ENCODE peak calls at places on chromosome 5, in six cellular contexts. K, M, Y, V, H and S are unnamed samples.

GRCh38 chr5:51829691-51830090 is 446.4 kb downstream of the ISL1 start:
- DNase-seq in K (no peak), M (no peak), Y (no peak), V (no peak), H (no peak), S (no peak)

GRCh38 chr5:143557992-143558506 is 154.6 kb upstream of the NR3C1 start:
- DNase-seq in K (no peak), M (no peak), Y (no peak), V (no peak), H (no peak), S (no peak)

GRCh38 chr5:181119105-181119504 is 11.9 kb downstream of the OR2V1 start:
- DNase-seq in K (no peak), M (no peak), Y (no peak), V (no peak), H (no peak), S (no peak)

GRCh38 chr5:1443991-1444360 is 1.3 kb downstream of the SLC6A3 start:
- DNase-seq in K (no peak), M (no peak), Y (no peak), V (no peak), H (no peak), S (no peak)

GRCh38 chr5:111261610-111262009 is 37.4 kb downstream of the CAMK4 start:
- DNase-seq in K (no peak), M (no peak), Y (no peak), V (no peak), H (no peak), S (no peak)

GRCh38 chr5:112574566-112574965 is 155.5 kb upstream of the EPB41L4A start:
- DNase-seq in K (no peak), M (no peak), Y (no peak), V (no peak), H (no peak), S (peak)

GRCh38 chr5:175059687-175060194 is 335.4 kb downstream of the MSX2 start:
- DNase-seq in K (peak), M (no peak), Y (no peak), V (peak), H (peak), S (no peak)

GRCh38 chr5:31854181-31854624 is 215.3 kb downstream of the PDZD2 start:
- DNase-seq in K (peak), M (no peak), Y (no peak), V (no peak), H (no peak), S (no peak)

GRCh38 chr5:146710348-146710747 is 168.2 kb downstream of the PPP2R2B start:
- DNase-seq in K (no peak), M (no peak), Y (no peak), V (no peak), H (no peak), S (no peak)